ENCODE peak calls at places on chromosome 9, in ten cellular contexts. P is uterus; O is KBM-7; V is aorta; A is activated CD8-positive, alpha-beta memory T cell treated with anti-CD3 and anti-CD28 coated beads for 48 hours; D is nucleus accumbens; Y is NCI-H1105 treated with DMSO at 0.1 percent for 48 hours; T is epithelial cell of esophagus; N is omental fat pad; C is brain pericyte. U is an unnamed sample.

GRCh38 chr9:98494852-98495251 is 213.9 kb downstream of the GABBR2 start:
- DNase-seq in P (no peak), O (no peak), V (peak), A (no peak), D (no peak), Y (no peak), T (no peak), N (no peak), C (no peak), U (no peak)

GRCh38 chr9:21549251-21549765 is 67.2 kb upstream of the IFNE start:
- DNase-seq in P (no peak), O (no peak), V (no peak), A (no peak), D (no peak), Y (no peak), T (peak), N (no peak), C (peak), U (no peak)

GRCh38 chr9:107024193-107024592 is 161.2 kb downstream of the ZNF462 start:
- DNase-seq in P (no peak), O (peak), V (no peak), A (no peak), D (no peak), Y (no peak), T (peak), N (no peak), C (no peak), U (no peak)

GRCh38 chr9:103707181-103707580 is 386.9 kb upstream of the SMC2 start:
- DNase-seq in P (no peak), O (no peak), V (no peak), A (no peak), D (no peak), Y (no peak), T (no peak), N (no peak), C (no peak), U (no peak)

GRCh38 chr9:94140791-94141790 is 56.8 kb downstream of the PTPDC1 start:
- DNase-seq in P (no peak), O (no peak), V (no peak), A (no peak), D (no peak), Y (no peak), T (no peak), N (no peak), C (no peak), U (no peak)

GRCh38 chr9:36980148-36980974 is 53.7 kb downstream of the PAX5 start:
- DNase-seq in P (no peak), O (peak), V (no peak), A (no peak), D (no peak), Y (peak), T (peak), N (no peak), C (no peak), U (no peak)

GRCh38 chr9:18806277-18806676 is 226.7 kb downstream of the SAXO1 start:
- DNase-seq in P (no peak), O (no peak), V (no peak), A (no peak), D (no peak), Y (no peak), T (no peak), N (no peak), C (no peak), U (no peak)

GRCh38 chr9:1941989-1942388 is 73.2 kb upstream of the SMARCA2 start:
- DNase-seq in P (no peak), O (peak), V (no peak), A (no peak), D (no peak), Y (no peak), T (no peak), N (no peak), C (no peak), U (no peak)

GRCh38 chr9:130122465-130122864 is 49.7 kb upstream of the NCS1 start:
- DNase-seq in P (no peak), O (no peak), V (no peak), A (no peak), D (no peak), Y (no peak), T (no peak), N (no peak), C (no peak), U (no peak)

GRCh38 chr9:133584559-133585476 is 24.4 kb downstream of the FAM163B start:
- DNase-seq in P (no peak), O (no peak), V (no peak), A (no peak), D (no peak), Y (peak), T (no peak), N (no peak), C (no peak), U (no peak)

GRCh38 chr9:115165233-115165632 is 47.3 kb upstream of the TNC start:
- DNase-seq in P (no peak), O (no peak), V (no peak), A (no peak), D (no peak), Y (no peak), T (peak), N (no peak), C (no peak), U (no peak)

GRCh38 chr9:122005597-122005996 is 87.5 kb downstream of the TTLL11 start:
- DNase-seq in P (no peak), O (peak), V (no peak), A (no peak), D (no peak), Y (no peak), T (peak), N (no peak), C (no peak), U (no peak)

GRCh38 chr9:38357350-38358114 is 35.0 kb upstream of the ALDH1B1 start:
- DNase-seq in P (no peak), O (no peak), V (peak), A (no peak), D (no peak), Y (no peak), T (no peak), N (no peak), C (no peak), U (no peak)

GRCh38 chr9:32837551-32838058 is 54.3 kb downstream of the TMEM215 start:
- DNase-seq in P (no peak), O (no peak), V (no peak), A (no peak), D (no peak), Y (no peak), T (no peak), N (no peak), C (no peak), U (no peak)

GRCh38 chr9:25964239-25964638 is 286.0 kb upstream of the TUSC1 start:
- DNase-seq in P (no peak), O (peak), V (no peak), A (no peak), D (no peak), Y (peak), T (peak), N (no peak), C (peak), U (no peak)

GRCh38 chr9:9222730-9223129 is 1390.1 kb downstream of the PTPRD start:
- DNase-seq in P (no peak), O (no peak), V (no peak), A (no peak), D (no peak), Y (no peak), T (no peak), N (no peak), C (no peak), U (no peak)

GRCh38 chr9:131717719-131718460 is 22.0 kb downstream of the RAPGEF1 start:
- DNase-seq in P (no peak), O (no peak), V (no peak), A (no peak), D (no peak), Y (no peak), T (no peak), N (no peak), C (no peak), U (no peak)

GRCh38 chr9:112012026-112012902 is 115.7 kb downstream of the UGCG start:
- DNase-seq in P (peak), O (peak), V (peak), A (no peak), D (no peak), Y (no peak), T (peak), N (peak), C (peak), U (no peak)

GRCh38 chr9:98056403-98057094 is at the start of gene NANS:
- DNase-seq in P (peak), O (peak), V (peak), A (peak), D (peak), Y (peak), T (peak), N (peak), C (peak), U (peak)

GRCh38 chr9:87675466-87675865 is 50.5 kb upstream of the CTSL start:
- DNase-seq in P (no peak), O (no peak), V (no peak), A (no peak), D (no peak), Y (peak), T (no peak), N (no peak), C (no peak), U (no peak)

GRCh38 chr9:77712533-77713130 is 64.5 kb upstream of the GNA14 start:
- DNase-seq in P (no peak), O (peak), V (no peak), A (no peak), D (no peak), Y (no peak), T (peak), N (no peak), C (no peak), U (no peak)

GRCh38 chr9:21854594-21854993 is 52.2 kb downstream of the MTAP start:
- DNase-seq in P (no peak), O (peak), V (no peak), A (no peak), D (no peak), Y (no peak), T (peak), N (peak), C (no peak), U (no peak)

GRCh38 chr9:81874926-81875325 is 53.3 kb upstream of the SPATA31D4 start:
- DNase-seq in P (no peak), O (no peak), V (no peak), A (no peak), D (no peak), Y (no peak), T (peak), N (no peak), C (peak), U (no peak)

GRCh38 chr9:94918038-94918753 is 191.7 kb downstream of the AOPEP start:
- DNase-seq in P (peak), O (peak), V (no peak), A (no peak), D (no peak), Y (no peak), T (no peak), N (no peak), C (no peak), U (no peak)

GRCh38 chr9:111999319-111999718 is 102.7 kb downstream of the UGCG start:
- DNase-seq in P (no peak), O (no peak), V (no peak), A (no peak), D (no peak), Y (no peak), T (no peak), N (no peak), C (no peak), U (no peak)

GRCh38 chr9:36396985-36397384 is 3.1 kb downstream of the RNF38 start:
- DNase-seq in P (no peak), O (no peak), V (no peak), A (no peak), D (no peak), Y (no peak), T (peak), N (no peak), C (no peak), U (no peak)

GRCh38 chr9:121916008-121916407 is 177.1 kb downstream of the TTLL11 start:
- DNase-seq in P (no peak), O (no peak), V (no peak), A (no peak), D (no peak), Y (no peak), T (peak), N (no peak), C (no peak), U (no peak)

GRCh38 chr9:130124471-130124870 is 47.7 kb upstream of the NCS1 start:
- DNase-seq in P (no peak), O (no peak), V (no peak), A (no peak), D (no peak), Y (no peak), T (no peak), N (no peak), C (no peak), U (peak)

GRCh38 chr9:33742051-33742450 is 53.3 kb upstream of the PRSS3 start:
- DNase-seq in P (no peak), O (no peak), V (no peak), A (no peak), D (no peak), Y (no peak), T (no peak), N (no peak), C (no peak), U (no peak)

GRCh38 chr9:94922691-94923107 is 196.2 kb downstream of the AOPEP start:
- DNase-seq in P (peak), O (no peak), V (no peak), A (no peak), D (no peak), Y (peak), T (peak), N (no peak), C (no peak), U (no peak)